ENCODE peak calls at places on chromosomes 6 and 20, in four cellular contexts. C is HCT116, S is H1, A is HepG2. Q is an unnamed sample.

GRCh38 chr20:19934792-19935491 is 82.2 kb upstream of the NAA20 start:
- DNase-seq in S (no peak), A (no peak), C (no peak), Q (no peak)

GRCh38 chr6:14582731-14583130 is 465.2 kb downstream of the CD83 start:
- DNase-seq in S (no peak), C (no peak), A (no peak), Q (no peak)

GRCh38 chr6:98657764-98658163 is 176.6 kb upstream of the POU3F2 start:
- DNase-seq in A (peak; percentile 18), C (no peak), S (no peak), Q (peak; percentile 3)

GRCh38 chr6:109381007-109381746 is 1.1 kb downstream of the CD164 start:
- DNase-seq in C (no peak), A (no peak), S (no peak), Q (no peak)

GRCh38 chr20:8689337-8689736 is 379.6 kb upstream of the PLCB4 start:
- DNase-seq in S (no peak), C (no peak), A (no peak), Q (no peak)

GRCh38 chr6:14210077-14210476 is 92.5 kb downstream of the CD83 start:
- DNase-seq in C (no peak), A (no peak), S (no peak), Q (no peak)

GRCh38 chr20:401682-402495 is 6.2 kb upstream of the RBCK1 start:
- DNase-seq in C (peak; percentile 94), A (peak; percentile 100), S (no peak), Q (no peak)

GRCh38 chr6:163754866-163755265 is 340.3 kb downstream of the QKI start:
- DNase-seq in A (no peak), C (no peak), S (no peak), Q (no peak)

GRCh38 chr6:152573762-152574161 is 63.4 kb downstream of the SYNE1 start:
- DNase-seq in A (no peak), C (no peak), S (no peak), Q (no peak)

GRCh38 chr6:147621280-147621679 is 112.8 kb downstream of the SAMD5 start:
- DNase-seq in S (no peak), C (no peak), A (peak; percentile 13), Q (no peak)

GRCh38 chr6:28907394-28907793 is 16.4 kb downstream of the TRIM27 start:
- DNase-seq in C (no peak), S (no peak), A (no peak), Q (no peak)

GRCh38 chr6:126040826-126041225 is 54.5 kb downstream of the TRMT11 start:
- DNase-seq in A (peak; percentile 24), C (no peak), S (no peak), Q (no peak)

GRCh38 chr6:125952764-125953501 is 3.6 kb upstream of the HINT3 start:
- DNase-seq in C (no peak), S (no peak), A (peak; percentile 65), Q (no peak)

GRCh38 chr20:41424546-41424945 is 57.9 kb upstream of the EMILIN3 start:
- DNase-seq in A (no peak), S (no peak), C (no peak), Q (no peak)

GRCh38 chr6:55636406-55637102 is 57.6 kb upstream of the HMGCLL1 start:
- DNase-seq in S (no peak), C (no peak), A (no peak), Q (no peak)

GRCh38 chr6:71349395-71349794 is 60.8 kb downstream of the OGFRL1 start:
- DNase-seq in S (no peak), C (peak; percentile 16), A (peak; percentile 2), Q (no peak)

GRCh38 chr20:57993738-57994431 is 234.6 kb downstream of the ANKRD60 start:
- DNase-seq in S (no peak), C (no peak), A (no peak), Q (no peak)

GRCh38 chr6:81575446-81575845 is 177.0 kb downstream of the TENT5A start:
- DNase-seq in A (no peak), S (no peak), C (no peak), Q (no peak)

GRCh38 chr6:6005467-6006427 is 978 bp downstream of the NRN1 start:
- DNase-seq in A (no peak), S (no peak), C (no peak), Q (no peak)

GRCh38 chr6:17115251-17116089 is 13.6 kb downstream of the STMND1 start:
- DNase-seq in S (no peak), A (peak; percentile 47), C (peak; percentile 34), Q (no peak)

GRCh38 chr6:9138856-9139426 is 703.6 kb upstream of the SLC35B3 start:
- DNase-seq in A (no peak), S (no peak), C (no peak), Q (no peak)

GRCh38 chr20:63846128-63846771 is 15.0 kb upstream of the ABHD16B start:
- DNase-seq in S (no peak), A (peak; percentile 75), C (no peak), Q (peak; percentile 90)
- TF ChIP-seq FOSL1 in S (no peak), A (no peak), C (no peak), Q (no peak)

GRCh38 chr6:41536884-41537347 is 9.3 kb upstream of the FOXP4 start:
- DNase-seq in C (peak; percentile 18), A (no peak), S (no peak), Q (no peak)
- TF ChIP-seq FOSL1 in C (no peak), A (no peak), S (no peak), Q (no peak)

GRCh38 chr6:100344321-100344720 is 120.4 kb downstream of the SIM1 start:
- DNase-seq in S (no peak), A (no peak), C (no peak), Q (no peak)

GRCh38 chr6:100346203-100346602 is 118.5 kb downstream of the SIM1 start:
- DNase-seq in S (no peak), C (no peak), A (no peak), Q (no peak)

GRCh38 chr6:100347901-100348550 is 116.7 kb downstream of the SIM1 start:
- DNase-seq in S (no peak), C (no peak), A (no peak), Q (no peak)

GRCh38 chr6:100344761-100345160 is 120.0 kb downstream of the SIM1 start:
- DNase-seq in A (no peak), S (no peak), C (no peak), Q (no peak)

GRCh38 chr6:100346828-100347227 is 117.9 kb downstream of the SIM1 start:
- DNase-seq in A (no peak), S (no peak), C (no peak), Q (no peak)
- TF ChIP-seq FOSL1 in A (no peak), S (no peak), C (no peak), Q (no peak)

DNA sequence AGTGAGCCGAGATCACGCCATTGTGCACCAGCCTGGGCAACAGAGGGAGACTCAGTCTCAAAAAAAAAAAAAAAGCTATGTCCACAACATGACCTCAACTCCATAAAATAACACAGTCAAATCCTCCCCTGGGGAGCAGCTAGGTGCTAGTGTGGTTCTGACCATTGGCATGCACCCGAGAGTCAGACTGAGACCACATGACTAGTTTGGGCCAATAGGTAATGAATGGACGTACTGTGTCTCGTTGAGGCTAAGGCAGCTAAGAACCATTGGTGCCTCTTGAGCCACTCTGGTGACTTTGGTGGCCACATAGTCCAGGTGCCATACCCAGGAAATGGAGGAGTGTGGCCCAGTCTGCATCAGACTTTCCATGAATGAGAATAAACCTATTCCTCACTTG is 40.3 kb downstream of the ATP9A start:
- DNase-seq in C (no peak), S (no peak), A (no peak), Q (no peak)
- TF ChIP-seq FOSL1 in C (no peak), S (no peak), A (no peak), Q (no peak)

GRCh38 chr6:43840490-43841218 is 70.6 kb downstream of the VEGFA start:
- DNase-seq in S (no peak), A (no peak), C (no peak), Q (no peak)
- TF ChIP-seq FOSL1 in S (no peak), A (no peak), C (no peak), Q (no peak)

DNA sequence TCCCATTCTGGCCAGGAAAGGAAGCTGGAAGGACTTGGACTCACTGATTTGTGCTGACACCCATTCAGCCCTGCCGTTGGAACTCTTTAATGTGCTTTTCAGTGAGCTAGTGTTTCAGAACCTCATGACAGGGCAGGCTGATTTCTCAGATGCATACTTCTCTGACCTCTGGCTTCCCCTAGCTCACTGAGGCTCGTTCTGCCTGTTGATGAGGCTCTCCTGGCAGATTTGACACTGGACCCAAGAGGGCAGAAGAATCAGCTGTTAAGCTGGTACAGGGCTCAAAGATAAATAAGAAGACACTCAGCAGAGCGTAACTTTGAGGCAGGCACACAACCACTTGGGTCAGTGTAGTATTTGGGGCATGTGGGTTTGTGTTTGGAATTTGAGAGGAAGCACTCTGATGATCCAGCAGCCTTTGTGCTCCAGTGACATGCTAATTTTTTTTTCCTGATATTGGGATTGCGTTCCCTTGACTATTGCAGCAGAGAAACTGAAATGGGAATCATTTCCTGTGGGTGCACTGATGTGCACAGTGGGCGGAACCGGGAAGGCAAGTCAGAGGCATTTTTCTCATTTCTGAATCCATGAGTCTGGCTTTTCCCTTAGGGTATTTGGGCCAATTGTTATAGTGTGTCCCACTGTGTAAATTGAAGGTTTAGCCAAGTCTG is 80.2 kb downstream of the CARMIL1 start:
- DNase-seq in S (no peak), A (no peak), C (no peak), Q (no peak)
- TF ChIP-seq FOSL1 in S (no peak), A (no peak), C (no peak), Q (no peak)

GRCh38 chr20:23350007-23350854 is at the start of gene NXT1:
- DNase-seq in C (peak; percentile 98), A (peak; percentile 100), S (peak; percentile 90), Q (peak; percentile 95)

GRCh38 chr20:23347791-23348190 is 2.8 kb upstream of the NXT1 start:
- DNase-seq in A (no peak), C (no peak), S (no peak), Q (no peak)

GRCh38 chr20:23349338-23350006 is 1.1 kb upstream of the NXT1 start:
- DNase-seq in S (no peak), C (no peak), A (no peak), Q (peak; percentile 23)

GRCh38 chr20:23356203-23356602 is 5.6 kb downstream of the NXT1 start:
- DNase-seq in A (no peak), S (no peak), C (no peak), Q (no peak)

DNA sequence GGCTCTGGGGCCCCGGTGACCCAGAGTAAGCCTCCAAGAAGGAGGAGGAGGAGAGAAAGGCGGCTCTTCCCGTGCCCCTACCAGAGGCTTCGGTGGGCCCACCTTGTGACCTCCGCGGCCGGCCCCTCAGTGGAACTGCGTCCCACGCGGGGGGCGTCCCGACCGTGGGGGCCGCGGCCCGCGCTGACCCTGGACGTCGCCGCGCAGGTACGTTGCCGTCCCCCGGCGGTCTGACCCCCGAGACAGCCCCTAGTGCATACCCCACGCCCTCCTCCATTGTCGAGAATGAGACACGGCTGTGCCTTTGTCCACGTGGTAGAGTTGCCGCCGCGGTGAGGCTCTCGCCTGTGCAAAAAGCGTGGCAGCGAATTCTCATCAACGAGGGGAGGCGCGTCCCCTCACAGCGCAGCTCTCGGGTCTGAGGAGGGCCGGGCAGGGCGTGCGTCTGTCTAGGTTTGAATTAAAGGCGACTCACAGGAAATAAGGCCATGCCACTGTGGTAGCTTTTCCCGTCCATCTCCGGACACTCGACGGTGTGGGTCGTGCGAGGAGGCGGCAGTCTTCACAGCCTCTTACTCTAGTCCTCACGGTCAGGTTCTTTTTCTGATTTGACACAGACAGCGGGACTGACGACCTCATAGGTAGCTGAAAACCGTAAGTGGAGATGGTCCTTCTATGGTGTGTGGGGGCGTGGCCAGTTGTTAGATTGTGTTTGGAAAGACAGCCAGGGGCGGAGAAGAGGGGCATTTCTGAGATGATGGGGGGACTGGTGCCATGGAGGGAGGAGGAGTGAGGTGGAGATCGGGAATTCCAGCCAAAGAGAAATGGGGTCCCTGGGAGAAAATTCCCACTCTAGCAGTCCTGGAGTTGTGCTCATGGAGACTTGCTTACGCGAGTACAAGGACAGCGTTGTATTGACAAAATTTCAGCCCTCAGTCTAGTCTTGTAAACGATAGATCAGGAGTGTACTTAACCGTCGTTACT is 556 bp downstream of the NXT1 start:
- DNase-seq in S (no peak), A (peak; percentile 85), C (peak; percentile 47), Q (no peak)
- TF ChIP-seq FOSL1 in S (no peak), A (no peak), C (no peak), Q (no peak)

GRCh38 chr20:49320460-49320859 is 42.6 kb upstream of the ZNFX1 start:
- DNase-seq in A (peak; percentile 47), S (no peak), C (peak; percentile 50), Q (no peak)
- TF ChIP-seq FOSL1 in A (no peak), S (no peak), C (no peak), Q (no peak)